ENCODE peak calls at places on chromosomes 6 and 20, in five cellular contexts. Q is neural progenitor cell, H is G401, V is PC-9, I is tibial artery. L is an unnamed sample.

GRCh38 chr6:44072959-44073611 is 54.2 kb downstream of the MRPL14 start:
- DNase-seq in Q (peak), H (peak), V (peak), I (peak), L (peak)

GRCh38 chr6:110329729-110330436 is 28.3 kb downstream of the METTL24 start:
- DNase-seq in Q (no peak), H (no peak), V (no peak), I (no peak), L (no peak)

GRCh38 chr20:43925786-43926185 is 11.1 kb downstream of the TOX2 start:
- DNase-seq in Q (no peak), H (no peak), V (no peak), I (peak), L (peak)

GRCh38 chr6:43426928-43427405 is 374 bp upstream of the ABCC10 start:
- DNase-seq in Q (no peak), H (no peak), V (no peak), I (no peak), L (no peak)

GRCh38 chr6:6645266-6645917 is 56.9 kb downstream of the LY86 start:
- DNase-seq in Q (no peak), H (peak), V (no peak), I (no peak), L (no peak)

GRCh38 chr6:8065519-8065911 is 1.3 kb upstream of the BLOC1S5 start:
- DNase-seq in Q (no peak), H (no peak), V (no peak), I (no peak), L (no peak)

GRCh38 chr6:118783931-118784528 is 109.9 kb upstream of the ASF1A start:
- DNase-seq in Q (no peak), H (peak), V (peak), I (no peak), L (no peak)

GRCh38 chr20:34023937-34024732 is 30.4 kb downstream of the RALY start:
- DNase-seq in Q (no peak), H (no peak), V (no peak), I (no peak), L (no peak)

GRCh38 chr6:35240838-35241801 is 18.4 kb upstream of the ZNF76 start:
- DNase-seq in Q (peak), H (peak), V (peak), I (peak), L (peak)

GRCh38 chr6:121951918-121952379 is 447.5 kb upstream of the HSF2 start:
- DNase-seq in Q (no peak), H (no peak), V (no peak), I (peak), L (no peak)

GRCh38 chr6:33787954-33788693 is 806 bp downstream of the LEMD2 start:
- DNase-seq in Q (peak), H (no peak), V (no peak), I (peak), L (peak)

GRCh38 chr6:66838764-66839163 is 1131.7 kb upstream of the EYS start:
- DNase-seq in Q (no peak), H (no peak), V (no peak), I (no peak), L (no peak)

GRCh38 chr6:118288355-118289124 is 259.6 kb upstream of the PLN start:
- DNase-seq in Q (no peak), H (no peak), V (no peak), I (no peak), L (no peak)

GRCh38 chr6:36029464-36029863 is 1.9 kb downstream of the MAPK14 start:
- DNase-seq in Q (no peak), H (no peak), V (peak), I (no peak), L (no peak)

GRCh38 chr20:48733296-48733790 is 94.5 kb downstream of the PREX1 start:
- DNase-seq in Q (no peak), H (no peak), V (peak), I (no peak), L (no peak)

GRCh38 chr6:33144373-33144772 is 47.9 kb downstream of the COL11A2 start:
- DNase-seq in Q (no peak), H (peak), V (no peak), I (no peak), L (no peak)

GRCh38 chr6:130760006-130760405 is 67.2 kb upstream of the SMLR1 start:
- DNase-seq in Q (peak), H (peak), V (no peak), I (no peak), L (no peak)

GRCh38 chr20:36315545-36316351 is 9.6 kb downstream of the DLGAP4 start:
- DNase-seq in Q (no peak), H (no peak), V (no peak), I (no peak), L (peak)

GRCh38 chr6:6405031-6405430 is 84.6 kb upstream of the F13A1 start:
- DNase-seq in Q (no peak), H (no peak), V (no peak), I (no peak), L (no peak)

GRCh38 chr20:7695622-7696021 is 244.6 kb downstream of the HAO1 start:
- DNase-seq in Q (no peak), H (no peak), V (no peak), I (no peak), L (no peak)

GRCh38 chr20:47774081-47774777 is 11.1 kb downstream of the SULF2 start:
- DNase-seq in Q (peak), H (no peak), V (no peak), I (no peak), L (no peak)

GRCh38 chr6:164010446-164011071 is 596.0 kb downstream of the QKI start:
- DNase-seq in Q (peak), H (peak), V (no peak), I (no peak), L (no peak)